ENCODE peak calls at places on chromosomes 4 and X, in six cellular contexts. One of them, this sample, is unnamed.

GRCh38 chr4:16264798-16265197 is 38.5 kb upstream of the TAPT1 start:
- DNase-seq in fibroblast of mammary gland: peak; percentile 65
- DNase-seq in GM10248: peak; percentile 42
- DNase-seq in kidney tubule cell: peak; percentile 66
- DNase-seq in non-pigmented ciliary epithelial cell: no peak
- DNase-seq in fibroblast of pulmonary artery: peak; percentile 73
- DNase-seq in this sample: peak; percentile 63

GRCh38 chrX:45295587-45295986 is 94.9 kb upstream of the DIPK2B start:
- DNase-seq in fibroblast of mammary gland: peak; percentile 60
- DNase-seq in GM10248: no peak
- DNase-seq in kidney tubule cell: peak; percentile 81
- DNase-seq in non-pigmented ciliary epithelial cell: no peak
- DNase-seq in fibroblast of pulmonary artery: peak; percentile 11
- DNase-seq in this sample: peak; percentile 41

GRCh38 chr4:26325191-26325590 is 4.4 kb downstream of the RBPJ start:
- DNase-seq in fibroblast of mammary gland: peak; percentile 69
- DNase-seq in GM10248: no peak
- DNase-seq in kidney tubule cell: peak; percentile 37
- DNase-seq in non-pigmented ciliary epithelial cell: no peak
- DNase-seq in fibroblast of pulmonary artery: peak; percentile 60
- DNase-seq in this sample: peak; percentile 64

GRCh38 chrX:42466706-42467105 is 311.3 kb downstream of the PPP1R2C start:
- DNase-seq in fibroblast of mammary gland: peak; percentile 1
- DNase-seq in GM10248: no peak
- DNase-seq in kidney tubule cell: peak; percentile 60
- DNase-seq in non-pigmented ciliary epithelial cell: no peak
- DNase-seq in fibroblast of pulmonary artery: no peak
- DNase-seq in this sample: peak; percentile 10

GRCh38 chrX:76520273-76521054 is 93.0 kb downstream of the MAGEE1 start:
- DNase-seq in fibroblast of mammary gland: no peak
- DNase-seq in GM10248: no peak
- DNase-seq in kidney tubule cell: no peak
- DNase-seq in non-pigmented ciliary epithelial cell: no peak
- DNase-seq in fibroblast of pulmonary artery: no peak
- DNase-seq in this sample: no peak

GRCh38 chr4:150230556-150230955 is 152.3 kb downstream of the DCLK2 start:
- DNase-seq in fibroblast of mammary gland: no peak
- DNase-seq in GM10248: no peak
- DNase-seq in kidney tubule cell: no peak
- DNase-seq in non-pigmented ciliary epithelial cell: no peak
- DNase-seq in fibroblast of pulmonary artery: no peak
- DNase-seq in this sample: no peak

GRCh38 chr4:183887351-183887750 is 17.8 kb upstream of the STOX2 start:
- DNase-seq in fibroblast of mammary gland: no peak
- DNase-seq in GM10248: no peak
- DNase-seq in kidney tubule cell: no peak
- DNase-seq in non-pigmented ciliary epithelial cell: no peak
- DNase-seq in fibroblast of pulmonary artery: no peak
- DNase-seq in this sample: no peak

GRCh38 chr4:14650127-14650526 is 352.2 kb upstream of the CPEB2 start:
- DNase-seq in fibroblast of mammary gland: peak; percentile 10
- DNase-seq in GM10248: no peak
- DNase-seq in kidney tubule cell: no peak
- DNase-seq in non-pigmented ciliary epithelial cell: no peak
- DNase-seq in fibroblast of pulmonary artery: peak; percentile 5
- DNase-seq in this sample: peak; percentile 30

GRCh38 chr4:174517502-174517901 is 4.8 kb downstream of the HPGD start:
- DNase-seq in fibroblast of mammary gland: no peak
- DNase-seq in GM10248: no peak
- DNase-seq in kidney tubule cell: no peak
- DNase-seq in non-pigmented ciliary epithelial cell: no peak
- DNase-seq in fibroblast of pulmonary artery: no peak
- DNase-seq in this sample: no peak

GRCh38 chr4:77001907-77002306 is 52.4 kb downstream of the SEPTIN11 start:
- DNase-seq in fibroblast of mammary gland: peak; percentile 66
- DNase-seq in GM10248: no peak
- DNase-seq in kidney tubule cell: peak; percentile 77
- DNase-seq in non-pigmented ciliary epithelial cell: no peak
- DNase-seq in fibroblast of pulmonary artery: peak; percentile 63
- DNase-seq in this sample: peak; percentile 74

GRCh38 chr4:1258457-1258856 is 9.5 kb upstream of the CTBP1 start:
- DNase-seq in fibroblast of mammary gland: no peak
- DNase-seq in GM10248: no peak
- DNase-seq in kidney tubule cell: no peak
- DNase-seq in non-pigmented ciliary epithelial cell: no peak
- DNase-seq in fibroblast of pulmonary artery: no peak
- DNase-seq in this sample: no peak